ENCODE peak calls at places on chromosomes 6 and 20, in six cellular contexts. H, U, C, Q, P and M are unnamed samples.

GRCh38 chr20:24950836-24951525 is 1.9 kb downstream of the CST7 start:
- DNase-seq in H (no peak), U (no peak), C (no peak), Q (no peak), P (no peak), M (no peak)

GRCh38 chr6:39017481-39017880 is 31.1 kb upstream of the GLP1R start:
- DNase-seq in H (no peak), U (no peak), C (no peak), Q (no peak), P (no peak), M (no peak)

GRCh38 chr6:42046491-42047219 is 3.7 kb upstream of the TAF8 start:
- DNase-seq in H (no peak), U (no peak), C (peak; percentile 83), Q (no peak), P (no peak), M (no peak)

GRCh38 chr6:43456737-43457126 is 1.4 kb upstream of the DLK2 start:
- DNase-seq in H (no peak), U (no peak), C (no peak), Q (no peak), P (no peak), M (no peak)

GRCh38 chr6:34985236-34985635 is 96.2 kb downstream of the ANKS1A start:
- DNase-seq in H (no peak), U (no peak), C (no peak), Q (no peak), P (no peak), M (peak; percentile 27)

GRCh38 chr20:50237349-50237748 is 46.7 kb downstream of the CEBPB start:
- DNase-seq in H (peak; percentile 78), U (peak; percentile 75), C (no peak), Q (no peak), P (no peak), M (no peak)

GRCh38 chr6:131510094-131510493 is 62.9 kb upstream of the ARG1 start:
- DNase-seq in H (no peak), U (no peak), C (no peak), Q (no peak), P (no peak), M (peak; percentile 81)

GRCh38 chr6:101826259-101826658 is 432.8 kb downstream of the GRIK2 start:
- DNase-seq in H (no peak), U (no peak), C (no peak), Q (no peak), P (no peak), M (no peak)

GRCh38 chr20:6079011-6079410 is 25.2 kb upstream of the LRRN4 start:
- DNase-seq in H (no peak), U (no peak), C (no peak), Q (no peak), P (no peak), M (peak; percentile 25)

GRCh38 chr20:62268228-62268900 is 30.0 kb downstream of the OSBPL2 start:
- DNase-seq in H (no peak), U (no peak), C (no peak), Q (no peak), P (no peak), M (no peak)
- H3K36me3 ChIP-seq in H (peaks cover 18% of the 10 kb centered on the region), U (peaks cover 65% of the 10 kb centered on the region), C (peaks cover 11% of the 10 kb centered on the region), Q (peaks cover 49% of the 10 kb centered on the region), P (no peaks in the 10 kb centered on the region), M (no peaks in the 10 kb centered on the region)

DNA sequence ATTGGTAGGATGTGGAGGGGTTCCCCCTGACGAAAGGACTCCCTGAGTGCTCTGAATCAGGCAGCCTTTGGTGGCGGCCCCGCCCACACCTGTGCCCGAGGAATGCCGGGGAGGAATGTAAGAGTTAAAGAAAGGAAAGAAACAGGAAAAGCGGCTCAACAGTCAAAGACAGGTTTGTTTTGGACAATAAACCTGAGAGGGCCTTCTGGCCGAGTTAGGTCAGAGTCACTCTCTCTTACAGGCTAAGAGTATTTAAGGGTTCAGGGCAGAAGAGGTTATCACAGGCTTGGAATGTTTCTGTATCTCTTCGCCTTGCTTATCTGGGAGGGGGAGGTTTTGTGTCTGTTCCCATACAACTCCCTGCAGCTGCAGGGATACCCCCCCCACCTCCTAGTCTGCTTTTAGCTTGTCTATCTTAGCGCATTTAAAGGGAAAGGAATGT is 32.9 kb downstream of the DYNLT1 start:
- DNase-seq in H (no peak), U (no peak), C (peak; percentile 41), Q (no peak), P (no peak), M (no peak)
- H3K36me3 ChIP-seq in H (no peaks in the 10 kb centered on the region), U (peaks cover 84% of the 10 kb centered on the region), C (no peaks in the 10 kb centered on the region), Q (peaks cover 13% of the 10 kb centered on the region), P (peaks cover 49% of the 10 kb centered on the region), M (no peaks in the 10 kb centered on the region)

DNA sequence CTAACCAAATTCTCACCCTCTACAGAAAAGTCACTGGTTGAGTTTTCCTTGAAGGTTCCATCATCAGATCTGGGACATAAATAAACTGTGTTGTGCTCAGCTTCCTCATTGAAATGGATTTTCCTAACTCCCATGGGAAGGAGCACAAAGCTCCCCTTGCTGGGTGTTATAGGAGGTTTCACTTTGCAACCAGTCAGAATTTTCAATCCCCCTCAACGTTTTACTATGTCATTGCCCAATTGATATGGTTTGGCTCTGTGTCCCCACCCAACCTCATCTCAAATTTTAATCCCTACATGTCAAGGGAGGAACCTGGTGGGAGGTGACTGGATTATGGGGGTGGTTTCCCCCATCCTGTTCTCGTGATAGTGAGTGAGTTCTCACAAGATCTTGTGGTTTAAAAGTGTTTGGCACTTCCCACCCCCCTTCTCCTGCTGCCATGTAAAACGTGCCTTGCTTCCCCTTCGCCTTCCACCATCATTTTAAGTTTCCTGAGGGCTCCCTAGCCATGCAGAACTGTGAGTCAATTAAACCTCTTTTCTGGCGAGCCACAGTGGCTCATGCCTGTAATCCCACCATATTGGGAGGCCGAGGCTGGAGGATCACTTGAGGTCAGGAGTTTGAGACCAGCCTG is 62.9 kb downstream of the ZMYND8 start:
- DNase-seq in H (no peak), U (no peak), C (no peak), Q (no peak), P (no peak), M (no peak)
- H3K36me3 ChIP-seq in H (peaks cover 15% of the 10 kb centered on the region), U (peaks cover 94% of the 10 kb centered on the region), C (peaks cover 67% of the 10 kb centered on the region), Q (peaks cover 20% of the 10 kb centered on the region), P (peaks cover 31% of the 10 kb centered on the region), M (peaks cover 19% of the 10 kb centered on the region)

GRCh38 chr20:62935968-62936585 is 1.9 kb upstream of the GID8 start:
- DNase-seq in H (no peak), U (no peak), C (no peak), Q (no peak), P (no peak), M (no peak)

GRCh38 chr20:62935204-62935967 is 2.6 kb upstream of the GID8 start:
- DNase-seq in H (no peak), U (no peak), C (no peak), Q (no peak), P (no peak), M (no peak)

GRCh38 chr20:62931464-62931863 is 5.2 kb upstream of the DIDO1 start:
- DNase-seq in H (no peak), U (no peak), C (no peak), Q (no peak), P (no peak), M (no peak)

GRCh38 chr20:62936996-62937352 is 973 bp upstream of the GID8 start:
- DNase-seq in H (no peak), U (peak; percentile 81), C (peak; percentile 40), Q (no peak), P (no peak), M (peak; percentile 41)

DNA sequence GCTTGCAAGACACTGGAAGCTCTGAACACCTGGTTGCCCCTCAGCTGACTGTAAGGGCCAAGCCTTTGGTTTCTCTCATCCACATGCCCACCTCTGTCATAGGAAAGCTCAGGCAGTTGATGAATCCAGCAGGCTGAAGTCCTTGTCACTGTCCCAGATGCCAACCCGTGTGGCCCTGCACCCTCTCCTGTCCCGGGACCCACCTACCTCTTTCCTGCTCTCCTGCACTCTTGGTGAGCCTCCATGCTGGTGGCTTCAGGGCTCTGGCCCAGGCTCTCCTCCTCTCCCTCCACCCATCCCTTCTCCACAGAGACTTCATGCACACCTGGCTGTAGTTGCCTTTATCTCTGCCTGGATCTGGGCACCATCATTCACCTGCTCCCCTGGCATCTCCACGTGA is 4.0 kb upstream of the GID8 start:
- DNase-seq in H (no peak), U (no peak), C (no peak), Q (no peak), P (no peak), M (no peak)
- H3K36me3 ChIP-seq in H (no peaks in the 10 kb centered on the region), U (peaks cover 28% of the 10 kb centered on the region), C (no peaks in the 10 kb centered on the region), Q (no peaks in the 10 kb centered on the region), P (peaks cover 28% of the 10 kb centered on the region), M (no peaks in the 10 kb centered on the region)

GRCh38 chr20:63876489-63877036 is 11.5 kb downstream of the TPD52L2 start:
- DNase-seq in H (no peak), U (no peak), C (no peak), Q (no peak), P (no peak), M (no peak)
- H3K36me3 ChIP-seq in H (peaks cover 8% of the 10 kb centered on the region), U (peaks cover 71% of the 10 kb centered on the region), C (peaks cover 38% of the 10 kb centered on the region), Q (peaks cover 70% of the 10 kb centered on the region), P (peaks cover 49% of the 10 kb centered on the region), M (no peaks in the 10 kb centered on the region)

GRCh38 chr6:18139935-18140621 is 14.8 kb downstream of the TPMT start:
- DNase-seq in H (no peak), U (no peak), C (no peak), Q (no peak), P (no peak), M (no peak)

GRCh38 chr6:18136260-18136659 is 13.8 kb upstream of the NHLRC1 start:
- DNase-seq in H (no peak), U (no peak), C (no peak), Q (no peak), P (no peak), M (no peak)

GRCh38 chr6:18138906-18139305 is 16.0 kb downstream of the TPMT start:
- DNase-seq in H (no peak), U (no peak), C (no peak), Q (no peak), P (no peak), M (no peak)

GRCh38 chr6:18135171-18135570 is 12.7 kb upstream of the NHLRC1 start:
- DNase-seq in H (no peak), U (no peak), C (no peak), Q (no peak), P (no peak), M (no peak)
- H3K36me3 ChIP-seq in H (no peaks in the 10 kb centered on the region), U (peaks cover 27% of the 10 kb centered on the region), C (peaks cover 10% of the 10 kb centered on the region), Q (peaks cover 7% of the 10 kb centered on the region), P (no peaks in the 10 kb centered on the region), M (no peaks in the 10 kb centered on the region)

DNA sequence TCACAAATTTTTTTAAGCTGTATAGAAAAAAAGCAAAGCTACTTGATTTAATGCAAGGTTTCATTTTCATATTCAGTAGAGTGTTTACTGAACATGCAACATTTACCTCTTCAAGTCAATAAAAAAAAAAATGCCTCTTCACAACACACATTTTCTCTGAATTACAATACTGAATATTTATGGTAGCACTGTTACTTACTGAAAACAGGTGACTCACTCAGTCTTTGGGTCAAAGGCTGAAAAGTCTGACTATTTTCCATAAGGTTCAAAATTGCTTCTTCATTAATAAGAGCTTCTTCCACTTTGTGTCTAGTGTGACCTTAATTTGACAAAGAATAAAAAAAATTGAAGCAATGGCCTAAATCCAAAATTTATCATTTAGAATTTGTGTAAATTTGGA is 101.9 kb downstream of the REV3L start:
- DNase-seq in H (no peak), U (no peak), C (no peak), Q (no peak), P (no peak), M (no peak)
- H3K36me3 ChIP-seq in H (peaks cover 9% of the 10 kb centered on the region), U (peaks cover 47% of the 10 kb centered on the region), C (peaks cover 33% of the 10 kb centered on the region), Q (peaks cover 7% of the 10 kb centered on the region), P (peaks cover 9% of the 10 kb centered on the region), M (no peaks in the 10 kb centered on the region)